ENCODE peak calls at places on chromosomes 7 and 10, in seven cellular contexts. Q, P, G, Z, K, C and A are unnamed samples.

GRCh38 chr7:47297120-47297519 is 284.8 kb downstream of the TNS3 start:
- DNase-seq in Q (no peak), P (no peak), G (no peak), Z (no peak), K (no peak), C (peak), A (no peak)

GRCh38 chr7:135291809-135292253 is 58.2 kb downstream of the STRA8 start:
- DNase-seq in Q (peak), P (peak), G (no peak), Z (no peak), K (no peak), C (no peak), A (peak)

GRCh38 chr7:74292757-74293576 is 3.8 kb downstream of the CLIP2 start:
- DNase-seq in Q (no peak), P (no peak), G (no peak), Z (no peak), K (no peak), C (no peak), A (no peak)

GRCh38 chr10:82564353-82565218 is 689.6 kb downstream of the NRG3 start:
- DNase-seq in Q (no peak), P (no peak), G (no peak), Z (no peak), K (peak), C (no peak), A (no peak)

GRCh38 chr10:32256613-32257437 is 90.1 kb downstream of the EPC1 start:
- DNase-seq in Q (peak), P (peak), G (peak), Z (peak), K (peak), C (peak), A (peak)

GRCh38 chr10:132623996-132624846 is 86.6 kb downstream of the INPP5A start:
- DNase-seq in Q (peak), P (no peak), G (no peak), Z (no peak), K (no peak), C (no peak), A (no peak)

GRCh38 chr7:98867271-98867701 is 2.5 kb downstream of the TMEM130 start:
- DNase-seq in Q (no peak), P (peak), G (no peak), Z (peak), K (no peak), C (no peak), A (peak)

GRCh38 chr10:3090914-3091313 is 23.6 kb downstream of the PFKP start:
- DNase-seq in Q (no peak), P (peak), G (no peak), Z (peak), K (no peak), C (no peak), A (peak)

GRCh38 chr7:106070201-106070551 is 41.9 kb downstream of the SYPL1 start:
- DNase-seq in Q (no peak), P (peak), G (no peak), Z (no peak), K (no peak), C (no peak), A (no peak)

GRCh38 chr7:127961787-127962463 is 69.3 kb downstream of the LRRC4 start:
- DNase-seq in Q (no peak), P (no peak), G (no peak), Z (no peak), K (no peak), C (no peak), A (no peak)

GRCh38 chr10:130301026-130301892 is 165.1 kb downstream of the GLRX3 start:
- DNase-seq in Q (no peak), P (no peak), G (no peak), Z (no peak), K (no peak), C (no peak), A (no peak)

GRCh38 chr10:77131214-77131613 is 506.4 kb downstream of the KCNMA1 start:
- DNase-seq in Q (no peak), P (no peak), G (no peak), Z (no peak), K (peak), C (no peak), A (peak)

GRCh38 chr10:67612577-67613537 is 83.1 kb downstream of the CTNNA3 start:
- DNase-seq in Q (no peak), P (no peak), G (no peak), Z (no peak), K (peak), C (no peak), A (peak)

GRCh38 chr10:29239569-29240472 is 49.0 kb upstream of the LYZL1 start:
- DNase-seq in Q (peak), P (peak), G (no peak), Z (peak), K (peak), C (peak), A (no peak)

GRCh38 chr7:101728888-101729883 is 88.2 kb upstream of the CUX1 start:
- DNase-seq in Q (no peak), P (peak), G (no peak), Z (no peak), K (peak), C (no peak), A (peak)

GRCh38 chr7:148151778-148152177 is 438.8 kb upstream of the C7orf33 start:
- DNase-seq in Q (no peak), P (no peak), G (no peak), Z (peak), K (no peak), C (no peak), A (no peak)

GRCh38 chr10:93999401-93999851 is 5.7 kb downstream of the PLCE1 start:
- DNase-seq in Q (peak), P (peak), G (no peak), Z (peak), K (peak), C (no peak), A (peak)

GRCh38 chr10:124094419-124094785 is 1.0 kb upstream of the CHST15 start:
- DNase-seq in Q (no peak), P (no peak), G (no peak), Z (no peak), K (peak), C (no peak), A (no peak)

GRCh38 chr10:34249634-34250033 is 565.5 kb downstream of the PARD3 start:
- DNase-seq in Q (peak), P (no peak), G (no peak), Z (peak), K (no peak), C (no peak), A (no peak)

GRCh38 chr7:158432369-158433270 is 155.0 kb downstream of the PTPRN2 start:
- DNase-seq in Q (no peak), P (peak), G (no peak), Z (no peak), K (peak), C (no peak), A (no peak)

GRCh38 chr10:132967540-132967939 is 25.2 kb upstream of the CFAP46 start:
- DNase-seq in Q (no peak), P (no peak), G (no peak), Z (peak), K (no peak), C (no peak), A (no peak)

GRCh38 chr10:102451105-102451969 is at the start of gene C10orf95:
- DNase-seq in Q (no peak), P (peak), G (no peak), Z (peak), K (peak), C (no peak), A (no peak)

GRCh38 chr10:43925793-43926192 is 277.1 kb upstream of the ZNF32 start:
- DNase-seq in Q (no peak), P (no peak), G (no peak), Z (no peak), K (no peak), C (no peak), A (no peak)

GRCh38 chr7:102064361-102065025 is 222.2 kb upstream of the SH2B2 start:
- DNase-seq in Q (no peak), P (peak), G (no peak), Z (peak), K (peak), C (no peak), A (peak)

GRCh38 chr10:79256264-79256806 is 90.9 kb upstream of the PPIF start:
- DNase-seq in Q (no peak), P (no peak), G (no peak), Z (no peak), K (no peak), C (no peak), A (no peak)

GRCh38 chr10:129191848-129192247 is 275.2 kb upstream of the MGMT start:
- DNase-seq in Q (no peak), P (no peak), G (no peak), Z (no peak), K (no peak), C (no peak), A (no peak)

GRCh38 chr10:44725404-44725803 is 185.7 kb upstream of the TMEM72 start:
- DNase-seq in Q (no peak), P (no peak), G (no peak), Z (no peak), K (peak), C (no peak), A (peak)

GRCh38 chr7:72275412-72276070 is 136.6 kb downstream of the CALN1 start:
- DNase-seq in Q (no peak), P (no peak), G (no peak), Z (no peak), K (no peak), C (no peak), A (no peak)

GRCh38 chr10:1255166-1255565 is 199.0 kb downstream of the WDR37 start:
- DNase-seq in Q (no peak), P (no peak), G (no peak), Z (no peak), K (no peak), C (no peak), A (no peak)

GRCh38 chr7:113548561-113548960 is 370.2 kb downstream of the PPP1R3A start:
- DNase-seq in Q (no peak), P (no peak), G (no peak), Z (no peak), K (no peak), C (no peak), A (no peak)

GRCh38 chr10:115827650-115828049 is 445.4 kb downstream of the GFRA1 start:
- DNase-seq in Q (no peak), P (no peak), G (no peak), Z (peak), K (peak), C (no peak), A (peak)

GRCh38 chr7:47888371-47889265 is 59.6 kb downstream of the PKD1L1 start:
- DNase-seq in Q (no peak), P (no peak), G (no peak), Z (no peak), K (no peak), C (peak), A (no peak)

GRCh38 chr10:94627511-94627910 is 56.0 kb upstream of the CYP2C18 start:
- DNase-seq in Q (no peak), P (no peak), G (no peak), Z (peak), K (no peak), C (no peak), A (no peak)

GRCh38 chr7:148622887-148623585 is 32.5 kb downstream of the C7orf33 start:
- DNase-seq in Q (no peak), P (peak), G (no peak), Z (peak), K (no peak), C (no peak), A (no peak)

GRCh38 chr10:94991243-94991888 is 52.9 kb downstream of the CYP2C9 start:
- DNase-seq in Q (peak), P (peak), G (no peak), Z (peak), K (no peak), C (no peak), A (no peak)

GRCh38 chr10:106816318-106817085 is 348.0 kb downstream of the SORCS1 start:
- DNase-seq in Q (no peak), P (no peak), G (peak), Z (no peak), K (no peak), C (no peak), A (no peak)

GRCh38 chr10:8830876-8831275 is 776.4 kb downstream of the GATA3 start:
- DNase-seq in Q (no peak), P (peak), G (no peak), Z (no peak), K (no peak), C (no peak), A (no peak)

GRCh38 chr10:8830064-8830463 is 775.6 kb downstream of the GATA3 start:
- DNase-seq in Q (no peak), P (no peak), G (no peak), Z (no peak), K (no peak), C (no peak), A (no peak)

GRCh38 chr10:8825611-8826010 is 771.1 kb downstream of the GATA3 start:
- DNase-seq in Q (no peak), P (peak), G (no peak), Z (no peak), K (no peak), C (no peak), A (no peak)

DNA sequence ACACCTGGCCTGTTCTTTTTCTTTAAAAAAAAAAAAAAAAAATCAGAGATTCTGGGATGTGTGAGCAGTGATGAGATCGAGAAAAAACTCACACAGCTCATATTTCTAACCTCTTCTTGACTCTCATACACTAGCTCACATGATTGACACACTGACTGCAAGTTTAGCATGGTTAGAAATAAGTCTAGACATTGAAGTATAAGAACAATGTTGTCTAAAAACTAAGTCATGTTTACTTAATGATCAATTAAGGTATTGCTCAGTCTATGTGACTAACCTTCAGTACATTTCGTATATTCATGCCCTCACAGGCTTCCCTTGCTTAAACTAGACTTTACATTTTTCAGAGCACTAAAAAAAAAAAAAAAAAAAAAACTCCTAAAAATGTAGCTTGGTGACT is 775.1 kb downstream of the GATA3 start:
- DNase-seq in Q (no peak), P (peak), G (no peak), Z (no peak), K (no peak), C (no peak), A (no peak)
- H3K4ac ChIP-seq in Q (no peak), P (no peak), G (no peak), Z (no peak), K (no peak), C (no peak), A (no peak)

GRCh38 chr7:64078699-64078994 is 33.4 kb downstream of the ZNF727 start:
- DNase-seq in Q (no peak), P (no peak), G (no peak), Z (no peak), K (no peak), C (no peak), A (no peak)
- H3K4ac ChIP-seq in Q (no peak), P (no peak), G (no peak), Z (no peak), K (no peak), C (no peak), A (no peak)

DNA sequence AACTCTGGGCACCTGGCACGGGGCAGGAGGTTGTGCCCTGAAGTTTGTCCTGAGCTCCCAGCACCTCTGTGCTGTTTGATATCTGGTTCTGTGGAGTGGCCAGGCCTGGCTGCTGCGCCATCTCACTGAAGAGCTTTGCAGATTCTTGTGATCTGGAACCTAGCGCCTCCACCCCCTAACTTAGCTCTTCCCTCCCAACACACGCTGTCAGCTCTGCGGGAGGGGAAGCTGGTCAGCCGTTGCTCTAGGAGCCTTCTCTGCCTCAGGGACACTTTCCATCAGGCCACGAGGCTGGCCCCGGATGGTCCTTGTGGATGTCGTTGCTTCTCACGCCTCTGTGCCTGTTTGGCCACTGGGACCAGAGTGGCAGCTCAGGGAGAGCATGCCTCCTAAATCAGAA is 213.2 kb downstream of the CCDC3 start:
- DNase-seq in Q (no peak), P (no peak), G (no peak), Z (peak), K (no peak), C (no peak), A (no peak)
- H3K4ac ChIP-seq in Q (no peak), P (no peak), G (no peak), Z (no peak), K (no peak), C (no peak), A (no peak)

DNA sequence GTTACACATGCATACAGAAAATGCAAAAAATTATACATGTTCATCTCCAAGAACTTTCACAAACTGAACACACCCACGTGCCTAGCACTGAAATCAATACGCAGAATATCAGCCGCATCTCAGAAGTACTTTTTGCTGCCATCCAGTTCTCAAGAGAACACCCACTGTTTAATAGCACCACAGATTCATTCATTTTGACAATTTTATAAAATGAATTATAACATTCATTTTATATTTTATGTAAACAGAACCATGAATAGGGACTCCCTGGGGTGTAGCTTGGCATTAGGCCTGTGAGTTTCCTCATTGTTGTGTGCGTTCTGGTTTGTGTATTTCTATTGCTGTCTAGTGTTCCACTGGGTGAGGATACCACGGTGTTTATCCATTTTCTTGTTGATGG is 77.3 kb upstream of the PIP4K2A start:
- DNase-seq in Q (no peak), P (no peak), G (no peak), Z (no peak), K (no peak), C (no peak), A (no peak)
- H3K4ac ChIP-seq in Q (no peak), P (no peak), G (no peak), Z (no peak), K (no peak), C (no peak), A (no peak)